ENCODE peak calls at places on chromosomes 3 and 15, in five cellular contexts. D, W, T, S and Y are unnamed samples. For H3K4me1, the result is how much of the 10 kb centered on the place peaks cover.

GRCh38 chr3:13285007-13285567 is 135.0 kb downstream of the NUP210 start:
- DNase-seq in D (peak), S (no peak), T (no peak), W (no peak), Y (no peak)

GRCh38 chr3:172625404-172625803 is 85.5 kb downstream of the NCEH1 start:
- DNase-seq in S (peak), T (no peak), D (no peak), W (no peak), Y (no peak)

GRCh38 chr3:73254062-73254461 is 192.6 kb downstream of the EBLN2 start:
- DNase-seq in S (no peak), T (no peak), D (no peak), W (no peak), Y (no peak)

GRCh38 chr15:69740684-69741083 is 288.1 kb downstream of the RPLP1 start:
- DNase-seq in W (no peak), T (no peak), S (no peak), D (no peak), Y (no peak)

GRCh38 chr15:63079938-63080626 is 37.5 kb downstream of the TPM1 start:
- DNase-seq in D (no peak), S (peak), W (no peak), T (no peak), Y (no peak)

GRCh38 chr3:36484386-36484785 is 104.1 kb downstream of the STAC start:
- DNase-seq in T (no peak), W (no peak), D (no peak), S (no peak), Y (no peak)

GRCh38 chr3:37671000-37671483 is 190.6 kb upstream of the CTDSPL start:
- DNase-seq in T (no peak), W (no peak), D (no peak), S (no peak), Y (no peak)

GRCh38 chr3:148309390-148310035 is 388.2 kb upstream of the AGTR1 start:
- DNase-seq in D (no peak), T (no peak), S (peak), W (peak), Y (no peak)

GRCh38 chr3:9136746-9137434 is 112.6 kb downstream of the SRGAP3 start:
- DNase-seq in D (no peak), T (no peak), W (no peak), S (no peak), Y (no peak)

GRCh38 chr3:52001443-52001974 is 5.8 kb upstream of the RPL29 start:
- DNase-seq in S (peak), T (peak), W (peak), D (peak), Y (no peak)

GRCh38 chr15:74199293-74199645 is 3.3 kb downstream of the STRA6 start:
- DNase-seq in S (no peak), W (no peak), D (no peak), T (no peak), Y (no peak)

GRCh38 chr15:39269821-39270220 is 311.1 kb upstream of the THBS1 start:
- DNase-seq in S (no peak), T (no peak), D (no peak), W (no peak), Y (no peak)

GRCh38 chr3:80533553-80533952 is 765.8 kb upstream of the ROBO1 start:
- DNase-seq in D (no peak), T (no peak), S (no peak), W (no peak), Y (no peak)

GRCh38 chr15:79101866-79102581 is 11.4 kb upstream of the RASGRF1 start:
- DNase-seq in S (peak), T (no peak), D (no peak), W (no peak), Y (no peak)

GRCh38 chr3:102053375-102053989 is 204.2 kb downstream of the NFKBIZ start:
- DNase-seq in S (peak), D (no peak), T (no peak), W (no peak), Y (no peak)

GRCh38 chr15:38528279-38528678 is 36.3 kb downstream of the RASGRP1 start:
- DNase-seq in T (no peak), S (peak), D (no peak), W (no peak), Y (no peak)

GRCh38 chr3:151377768-151378385 is 6.7 kb downstream of the P2RY12 start:
- DNase-seq in D (no peak), T (no peak), W (no peak), S (no peak), Y (no peak)

GRCh38 chr15:56893349-56893678 is 25.1 kb upstream of the TCF12 start:
- DNase-seq in W (no peak), D (no peak), T (no peak), S (no peak), Y (no peak)

GRCh38 chr15:56890038-56890437 is 28.4 kb upstream of the TCF12 start:
- DNase-seq in D (no peak), T (no peak), W (no peak), S (no peak), Y (no peak)

GRCh38 chr15:56892651-56893348 is 25.6 kb upstream of the TCF12 start:
- DNase-seq in D (no peak), W (no peak), S (no peak), T (no peak), Y (no peak)

GRCh38 chr15:56894601-56895000 is 23.8 kb upstream of the TCF12 start:
- DNase-seq in T (no peak), W (no peak), D (no peak), S (no peak), Y (no peak)

DNA sequence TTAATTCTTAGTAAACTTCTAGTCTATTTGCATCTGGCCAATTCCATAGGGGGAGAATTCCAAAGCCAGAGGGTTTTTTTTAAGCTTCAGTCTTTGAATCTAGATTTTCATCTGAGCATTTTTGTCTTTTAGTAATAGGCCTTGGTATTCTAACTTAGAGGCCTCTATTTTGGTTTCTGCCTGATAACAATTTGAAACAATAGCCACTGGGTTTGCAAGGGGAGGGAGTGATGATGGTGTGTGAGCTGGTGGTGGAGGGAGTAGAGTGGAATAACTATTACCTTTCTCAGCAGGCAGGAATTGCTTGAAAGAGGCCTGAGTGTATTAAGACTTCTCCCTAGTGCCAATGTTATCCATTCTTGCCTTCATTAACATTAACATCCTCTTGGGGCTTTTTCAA is 26.6 kb upstream of the TCF12 start:
- DNase-seq in D (no peak), S (no peak), T (no peak), W (no peak), Y (no peak)
- H3K4me1 ChIP-seq in D (under half), S (under half), T (under half), W (under half), Y (under half)

DNA sequence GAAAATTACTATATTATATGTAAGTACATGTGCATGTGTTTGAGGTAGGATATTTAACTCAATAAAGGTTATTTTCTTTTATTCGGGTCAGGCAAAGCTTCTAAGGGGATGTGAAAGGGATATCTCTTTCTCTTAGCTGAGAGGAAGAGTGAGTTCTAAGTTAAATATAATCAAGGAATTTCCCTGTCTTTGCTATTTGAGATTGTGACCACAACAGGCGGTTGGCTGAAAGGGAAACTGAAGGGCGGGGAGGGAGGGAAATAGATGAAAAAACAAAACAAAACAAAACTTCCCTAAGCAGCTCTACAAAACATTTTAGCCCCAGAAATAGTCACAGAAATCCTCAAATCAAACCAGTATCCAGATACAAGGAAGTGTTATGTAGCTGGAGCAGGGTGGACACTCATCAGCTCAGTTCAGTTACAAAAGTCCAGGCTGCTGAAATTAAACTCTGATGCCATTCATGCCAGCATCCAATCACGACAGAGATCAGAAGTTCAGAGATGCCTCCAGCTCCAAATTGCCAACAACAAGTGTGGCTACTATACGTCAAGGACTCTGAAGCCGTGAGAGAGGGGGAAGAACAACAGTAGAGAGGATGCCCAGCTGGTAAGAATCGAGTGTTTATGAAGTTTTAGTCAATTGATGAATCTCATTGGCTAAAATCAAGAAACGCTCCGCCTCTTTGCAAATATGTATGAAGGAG is 369 bp upstream of the TP63 start:
- DNase-seq in D (no peak), T (no peak), W (no peak), S (no peak), Y (no peak)
- TF ChIP-seq POLR2A in D (no peak), T (no peak), W (no peak), S (no peak), Y (no peak)

GRCh38 chr3:30604566-30604965 is 1.8 kb upstream of the TGFBR2 start:
- DNase-seq in W (no peak), S (no peak), T (no peak), D (no peak), Y (no peak)
- H3K4me1 ChIP-seq in W (under half), S (under half), T (under half), D (under half), Y (under half)

GRCh38 chr3:47804571-47804970 is 1.6 kb downstream of the DHX30 start:
- DNase-seq in D (no peak), T (no peak), W (no peak), S (no peak), Y (no peak)

GRCh38 chr3:47803478-47804025 is 614 bp downstream of the DHX30 start:
- DNase-seq in S (no peak), W (no peak), D (no peak), T (no peak), Y (no peak)

GRCh38 chr3:47799733-47800132 is 3.2 kb upstream of the DHX30 start:
- DNase-seq in D (no peak), W (no peak), T (no peak), S (no peak), Y (no peak)

GRCh38 chr3:47802734-47803477 is at the start of gene DHX30:
- DNase-seq in S (peak), T (peak), D (peak), W (peak), Y (no peak)
- TF ChIP-seq POLR2A in S (peak), T (no peak), D (peak), W (peak), Y (no peak)

GRCh38 chr3:141408596-141408995 is 40.3 kb downstream of the ZBTB38 start:
- DNase-seq in S (no peak), T (no peak), D (no peak), W (no peak), Y (no peak)
- H3K4me1 ChIP-seq in S (half or more), T (half or more), D (half or more), W (half or more), Y (half or more)

GRCh38 chr3:160399347-160400047 is at the start of gene SMC4:
- DNase-seq in T (peak), W (peak), D (peak), S (peak), Y (peak)
- TF ChIP-seq POLR2A in T (no peak), W (peak), D (no peak), S (peak), Y (no peak)

GRCh38 chr15:100769043-100769974 is 110.3 kb upstream of the ALDH1A3 start:
- DNase-seq in D (no peak), S (no peak), W (no peak), T (no peak), Y (peak)

GRCh38 chr15:100766225-100767001 is 113.2 kb upstream of the ALDH1A3 start:
- DNase-seq in D (peak), T (no peak), W (no peak), S (no peak), Y (peak)

GRCh38 chr15:100768501-100768931 is 111.1 kb upstream of the ALDH1A3 start:
- DNase-seq in S (no peak), T (no peak), D (no peak), W (no peak), Y (peak)

GRCh38 chr15:100765458-100766224 is 114.0 kb upstream of the ALDH1A3 start:
- DNase-seq in D (peak), S (no peak), W (no peak), T (no peak), Y (peak)

DNA sequence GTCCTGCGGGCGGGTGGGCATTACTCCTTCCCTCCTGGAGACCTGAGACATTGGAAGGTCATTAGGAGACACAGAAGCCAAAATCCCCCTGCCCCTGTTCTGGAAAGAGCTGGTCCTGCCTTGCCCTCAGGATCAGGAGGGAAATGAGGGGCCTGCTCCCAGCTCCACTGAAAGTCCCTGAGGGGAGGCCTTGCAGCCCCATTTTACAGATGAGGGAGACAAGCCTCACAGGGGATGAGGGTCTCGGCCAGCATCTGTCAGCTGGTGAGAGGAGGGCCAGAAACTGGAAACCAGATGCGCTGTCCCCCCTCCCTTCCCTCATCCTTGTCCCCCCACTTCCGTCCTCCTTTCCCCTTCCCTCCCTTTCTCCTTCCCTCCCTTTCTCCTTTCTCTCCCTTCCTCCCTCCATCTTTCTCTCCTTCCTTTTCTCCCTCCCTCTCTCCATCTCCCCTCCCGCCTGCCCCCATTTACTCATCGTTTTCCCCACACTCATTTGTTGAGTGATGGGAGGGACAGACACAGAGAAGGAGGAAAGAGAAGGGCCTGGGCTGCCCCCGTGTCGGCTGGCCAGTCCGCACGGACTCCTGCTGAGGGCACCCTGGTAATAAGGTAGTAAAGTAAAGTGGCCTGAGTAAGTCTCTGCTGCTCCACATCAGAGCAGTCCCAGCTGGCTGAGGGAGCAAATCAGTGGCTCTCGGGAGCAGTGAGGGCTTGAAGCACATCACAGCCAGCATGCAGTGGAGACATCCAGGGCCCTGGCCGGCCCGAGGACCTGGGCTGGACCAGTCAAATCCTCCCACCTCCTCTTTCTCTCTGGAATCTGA is 112.4 kb upstream of the ALDH1A3 start:
- DNase-seq in T (no peak), W (no peak), S (no peak), D (peak), Y (peak)
- H3K4me1 ChIP-seq in T (under half), W (under half), S (under half), D (under half), Y (half or more)

DNA sequence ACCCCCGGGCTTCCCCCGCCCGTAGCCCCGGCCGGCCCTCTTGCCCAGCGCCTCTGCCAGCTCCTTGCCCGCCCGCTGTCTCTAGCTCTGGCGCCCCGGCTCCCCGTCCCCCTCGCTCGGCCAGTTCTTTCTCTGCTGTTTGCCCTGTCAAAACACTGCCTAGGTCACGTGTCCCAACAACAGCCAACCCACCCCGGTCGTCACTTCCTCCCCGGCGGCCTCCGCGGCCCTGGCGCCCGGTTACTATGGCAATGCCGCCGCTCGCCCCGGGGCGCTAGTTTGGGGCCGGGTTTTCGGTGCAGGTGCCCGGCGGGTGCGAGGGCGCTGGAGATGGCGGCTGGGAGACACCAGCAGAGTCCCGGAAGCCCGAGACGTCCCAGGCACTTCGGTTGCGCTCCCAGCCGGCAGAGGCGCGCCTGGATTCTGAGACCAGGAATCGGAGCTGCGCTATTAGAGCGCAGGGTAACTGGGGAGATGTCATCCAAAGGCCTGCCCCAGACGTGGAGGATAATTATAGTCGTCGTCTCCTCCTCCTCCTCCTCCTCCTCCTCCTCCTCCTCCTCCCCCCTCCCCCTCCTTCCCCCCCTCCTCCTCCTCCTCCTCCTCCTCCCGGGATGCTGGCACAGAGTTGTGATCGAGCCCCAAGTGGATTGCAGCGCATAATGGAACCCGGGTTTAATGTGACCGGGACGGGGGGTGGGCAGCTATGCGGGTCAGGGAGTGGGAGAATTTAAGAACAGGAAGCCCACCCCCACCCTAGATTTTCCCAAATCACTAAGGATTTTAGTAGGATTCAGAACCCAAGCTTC is at the start of gene ATOSA:
- DNase-seq in D (peak), W (peak), T (peak), S (peak), Y (no peak)
- TF ChIP-seq POLR2A in D (peak), W (peak), T (no peak), S (no peak), Y (peak)

DNA sequence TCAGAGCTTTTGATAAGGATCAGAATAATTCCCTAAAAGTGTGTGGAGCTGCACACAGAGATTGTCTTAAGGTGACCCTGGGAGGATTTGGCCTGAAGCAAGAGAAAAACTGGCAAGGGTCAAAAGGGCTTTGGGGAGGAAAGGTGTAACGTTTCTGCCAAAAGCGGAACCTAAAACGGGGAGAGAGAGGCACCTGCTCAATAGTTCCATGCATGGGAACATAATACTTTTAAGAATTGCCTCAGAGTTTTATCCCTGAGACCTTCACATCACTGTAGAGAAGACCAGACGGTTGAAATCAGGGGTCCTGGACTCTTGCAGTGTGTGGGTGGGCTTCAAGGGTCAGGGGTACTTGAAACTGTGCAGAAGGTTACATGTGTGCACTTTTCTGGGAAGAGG is 6.0 kb downstream of the ZNF710 start:
- DNase-seq in T (no peak), W (no peak), D (no peak), S (no peak), Y (no peak)
- H3K4me1 ChIP-seq in T (under half), W (under half), D (under half), S (under half), Y (half or more)

GRCh38 chr3:167671878-167672427 is 18.2 kb upstream of the WDR49 start:
- DNase-seq in T (no peak), W (no peak), S (no peak), D (no peak), Y (no peak)

GRCh38 chr3:167662919-167663400 is 9.2 kb upstream of the WDR49 start:
- DNase-seq in W (no peak), T (no peak), S (no peak), D (no peak), Y (no peak)

GRCh38 chr3:167673221-167673620 is 19.5 kb upstream of the WDR49 start:
- DNase-seq in S (no peak), W (no peak), T (no peak), D (no peak), Y (no peak)

GRCh38 chr3:167669699-167670098 is 16.0 kb upstream of the WDR49 start:
- DNase-seq in W (no peak), T (no peak), D (no peak), S (no peak), Y (no peak)

DNA sequence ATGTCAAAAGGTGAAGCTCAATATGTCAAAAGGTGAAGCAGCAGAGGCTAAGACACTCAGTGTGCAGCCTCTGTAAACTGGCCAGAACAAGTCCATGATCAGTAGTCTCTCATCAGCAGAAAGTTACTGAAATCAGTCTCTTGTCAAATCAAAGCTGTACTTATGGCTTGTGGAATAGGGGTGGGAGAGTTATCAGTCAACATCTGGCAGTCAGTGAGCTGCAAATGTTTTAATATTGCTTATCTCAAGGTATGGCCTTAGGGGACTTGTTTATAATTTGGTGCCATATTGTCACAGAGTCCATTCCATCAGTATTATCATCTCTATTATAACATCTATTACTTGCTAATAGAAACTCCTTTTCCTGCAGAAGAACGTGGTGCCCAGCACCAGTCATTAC is 14.9 kb upstream of the WDR49 start:
- DNase-seq in W (no peak), S (no peak), T (no peak), D (no peak), Y (no peak)
- TF ChIP-seq POLR2A in W (no peak), S (no peak), T (no peak), D (no peak), Y (no peak)